ENCODE peak calls at places on chromosome 1, in six cellular contexts. One of them, this sample, is unnamed.

GRCh38 chr1:201254625-201255469 is 28.5 kb upstream of the PKP1 start:
- DNase-seq in GM20000: peak
- DNase-seq in foreskin fibroblast: no peak
- DNase-seq in WTC11: peak
- DNase-seq in stomach: peak
- DNase-seq in endodermal cell: peak
- DNase-seq in this sample: peak

GRCh38 chr1:22729921-22730320 is 19.3 kb downstream of the EPHB2 start:
- DNase-seq in GM20000: no peak
- DNase-seq in foreskin fibroblast: no peak
- DNase-seq in WTC11: no peak
- DNase-seq in stomach: no peak
- DNase-seq in endodermal cell: no peak
- DNase-seq in this sample: no peak

GRCh38 chr1:228259951-228260350 is 52.1 kb downstream of the OBSCN start:
- DNase-seq in GM20000: no peak
- DNase-seq in foreskin fibroblast: no peak
- DNase-seq in WTC11: no peak
- DNase-seq in stomach: no peak
- DNase-seq in endodermal cell: peak
- DNase-seq in this sample: no peak

GRCh38 chr1:234546890-234547788 is 62.8 kb downstream of the IRF2BP2 start:
- DNase-seq in GM20000: no peak
- DNase-seq in foreskin fibroblast: no peak
- DNase-seq in WTC11: no peak
- DNase-seq in stomach: no peak
- DNase-seq in endodermal cell: no peak
- DNase-seq in this sample: no peak

GRCh38 chr1:231679109-231679508 is 52.5 kb downstream of the DISC1 start:
- DNase-seq in GM20000: no peak
- DNase-seq in foreskin fibroblast: no peak
- DNase-seq in WTC11: no peak
- DNase-seq in stomach: no peak
- DNase-seq in endodermal cell: no peak
- DNase-seq in this sample: no peak

GRCh38 chr1:101148987-101149386 is 87.8 kb upstream of the S1PR1 start:
- DNase-seq in GM20000: no peak
- DNase-seq in foreskin fibroblast: peak
- DNase-seq in WTC11: no peak
- DNase-seq in stomach: no peak
- DNase-seq in endodermal cell: no peak
- DNase-seq in this sample: no peak

GRCh38 chr1:40014812-40015594 is 25.5 kb upstream of the CAP1 start:
- DNase-seq in GM20000: no peak
- DNase-seq in foreskin fibroblast: peak
- DNase-seq in WTC11: no peak
- DNase-seq in stomach: no peak
- DNase-seq in endodermal cell: peak
- DNase-seq in this sample: no peak

GRCh38 chr1:173249349-173249748 is 42.2 kb upstream of the TNFSF4 start:
- DNase-seq in GM20000: no peak
- DNase-seq in foreskin fibroblast: peak
- DNase-seq in WTC11: no peak
- DNase-seq in stomach: no peak
- DNase-seq in endodermal cell: no peak
- DNase-seq in this sample: no peak

GRCh38 chr1:18288609-18289219 is 181.1 kb downstream of the IGSF21 start:
- DNase-seq in GM20000: no peak
- DNase-seq in foreskin fibroblast: no peak
- DNase-seq in WTC11: no peak
- DNase-seq in stomach: no peak
- DNase-seq in endodermal cell: no peak
- DNase-seq in this sample: no peak

GRCh38 chr1:96962807-96963206 is 241.2 kb downstream of the PTBP2 start:
- DNase-seq in GM20000: no peak
- DNase-seq in foreskin fibroblast: no peak
- DNase-seq in WTC11: no peak
- DNase-seq in stomach: no peak
- DNase-seq in endodermal cell: no peak
- DNase-seq in this sample: no peak

GRCh38 chr1:96713649-96714048 is 7.9 kb upstream of the PTBP2 start:
- DNase-seq in GM20000: no peak
- DNase-seq in foreskin fibroblast: no peak
- DNase-seq in WTC11: no peak
- DNase-seq in stomach: no peak
- DNase-seq in endodermal cell: no peak
- DNase-seq in this sample: no peak

GRCh38 chr1:1361982-1362423 is 3.6 kb upstream of the MXRA8 start:
- DNase-seq in GM20000: no peak
- DNase-seq in foreskin fibroblast: peak
- DNase-seq in WTC11: peak
- DNase-seq in stomach: no peak
- DNase-seq in endodermal cell: peak
- DNase-seq in this sample: no peak

GRCh38 chr1:204730826-204731459 is 45.4 kb upstream of the LRRN2 start:
- DNase-seq in GM20000: no peak
- DNase-seq in foreskin fibroblast: no peak
- DNase-seq in WTC11: no peak
- DNase-seq in stomach: no peak
- DNase-seq in endodermal cell: no peak
- DNase-seq in this sample: no peak

GRCh38 chr1:2829846-2830615 is 28.5 kb upstream of the TTC34 start:
- DNase-seq in GM20000: no peak
- DNase-seq in foreskin fibroblast: no peak
- DNase-seq in WTC11: no peak
- DNase-seq in stomach: no peak
- DNase-seq in endodermal cell: no peak
- DNase-seq in this sample: no peak

GRCh38 chr1:244048566-244049141 is 2.4 kb upstream of the ZBTB18 start:
- DNase-seq in GM20000: peak
- DNase-seq in foreskin fibroblast: no peak
- DNase-seq in WTC11: peak
- DNase-seq in stomach: no peak
- DNase-seq in endodermal cell: peak
- DNase-seq in this sample: no peak

GRCh38 chr1:155297431-155297830 is 3.8 kb downstream of the PKLR start:
- DNase-seq in GM20000: no peak
- DNase-seq in foreskin fibroblast: no peak
- DNase-seq in WTC11: no peak
- DNase-seq in stomach: no peak
- DNase-seq in endodermal cell: no peak
- DNase-seq in this sample: no peak

GRCh38 chr1:174999926-175000696 is at the start of gene CACYBP:
- DNase-seq in GM20000: no peak
- DNase-seq in foreskin fibroblast: no peak
- DNase-seq in WTC11: no peak
- DNase-seq in stomach: peak
- DNase-seq in endodermal cell: no peak
- DNase-seq in this sample: peak

GRCh38 chr1:170318141-170318540 is 172.4 kb downstream of the NTMT2 start:
- DNase-seq in GM20000: no peak
- DNase-seq in foreskin fibroblast: no peak
- DNase-seq in WTC11: no peak
- DNase-seq in stomach: no peak
- DNase-seq in endodermal cell: no peak
- DNase-seq in this sample: no peak

GRCh38 chr1:8862528-8862927 is 16.0 kb downstream of the ENO1 start:
- DNase-seq in GM20000: no peak
- DNase-seq in foreskin fibroblast: no peak
- DNase-seq in WTC11: peak
- DNase-seq in stomach: no peak
- DNase-seq in endodermal cell: peak
- DNase-seq in this sample: no peak

GRCh38 chr1:147246910-147247655 is 4.6 kb downstream of the CHD1L start:
- DNase-seq in GM20000: no peak
- DNase-seq in foreskin fibroblast: no peak
- DNase-seq in WTC11: no peak
- DNase-seq in stomach: no peak
- DNase-seq in endodermal cell: no peak
- DNase-seq in this sample: no peak

GRCh38 chr1:12810691-12811408 is 19.7 kb downstream of the PRAMEF1 start:
- DNase-seq in GM20000: no peak
- DNase-seq in foreskin fibroblast: no peak
- DNase-seq in WTC11: no peak
- DNase-seq in stomach: no peak
- DNase-seq in endodermal cell: peak
- DNase-seq in this sample: no peak

GRCh38 chr1:16717174-16718108 is 22.9 kb upstream of the RNU1-4 start:
- DNase-seq in GM20000: peak
- DNase-seq in foreskin fibroblast: no peak
- DNase-seq in WTC11: peak
- DNase-seq in stomach: peak
- DNase-seq in endodermal cell: peak
- DNase-seq in this sample: peak

GRCh38 chr1:66521736-66522365 is 12.1 kb upstream of the SGIP1 start:
- DNase-seq in GM20000: no peak
- DNase-seq in foreskin fibroblast: peak
- DNase-seq in WTC11: no peak
- DNase-seq in stomach: no peak
- DNase-seq in endodermal cell: no peak
- DNase-seq in this sample: no peak

GRCh38 chr1:173997796-173998195 is 24.4 kb downstream of the RC3H1 start:
- DNase-seq in GM20000: no peak
- DNase-seq in foreskin fibroblast: no peak
- DNase-seq in WTC11: no peak
- DNase-seq in stomach: no peak
- DNase-seq in endodermal cell: no peak
- DNase-seq in this sample: no peak

GRCh38 chr1:53526451-53527101 is 67.4 kb downstream of the DMRTB1 start:
- DNase-seq in GM20000: no peak
- DNase-seq in foreskin fibroblast: peak
- DNase-seq in WTC11: peak
- DNase-seq in stomach: peak
- DNase-seq in endodermal cell: peak
- DNase-seq in this sample: no peak

DNA sequence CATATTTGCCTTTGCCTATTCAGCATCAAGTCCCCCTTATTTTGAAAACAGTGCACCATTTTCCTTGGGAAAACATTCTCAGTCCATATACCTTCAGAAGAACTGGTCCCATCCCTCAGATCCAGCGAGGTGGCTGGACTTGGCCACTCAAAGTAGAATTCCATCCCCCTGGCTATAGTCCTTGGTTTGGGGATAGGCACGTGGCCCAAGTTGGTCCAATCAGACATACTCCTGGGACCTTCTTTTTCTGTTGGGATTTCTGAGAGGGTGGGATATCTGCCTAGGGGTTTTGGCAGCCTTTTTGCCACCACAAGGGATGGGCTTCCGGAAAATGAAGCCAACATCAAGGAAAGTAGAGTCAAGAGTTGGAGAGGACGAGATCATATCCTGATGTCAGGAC is 10.7 kb upstream of the MATN1 start:
- DNase-seq in GM20000: no peak
- DNase-seq in foreskin fibroblast: no peak
- DNase-seq in WTC11: no peak
- DNase-seq in stomach: no peak
- DNase-seq in endodermal cell: no peak
- DNase-seq in this sample: no peak
- TF ChIP-seq CTCF in GM20000: no peak
- TF ChIP-seq CTCF in foreskin fibroblast: no peak
- TF ChIP-seq CTCF in WTC11: no peak
- TF ChIP-seq CTCF in stomach: no peak
- TF ChIP-seq CTCF in endodermal cell: no peak
- TF ChIP-seq CTCF in this sample: no peak

GRCh38 chr1:116118471-116118870 is 7.3 kb downstream of the MAB21L3 start:
- DNase-seq in GM20000: no peak
- DNase-seq in foreskin fibroblast: no peak
- DNase-seq in WTC11: no peak
- DNase-seq in stomach: no peak
- DNase-seq in endodermal cell: no peak
- DNase-seq in this sample: no peak

GRCh38 chr1:116112388-116113140 is 1.4 kb downstream of the MAB21L3 start:
- DNase-seq in GM20000: no peak
- DNase-seq in foreskin fibroblast: no peak
- DNase-seq in WTC11: no peak
- DNase-seq in stomach: no peak
- DNase-seq in endodermal cell: no peak
- DNase-seq in this sample: no peak

GRCh38 chr1:116113615-116114014 is 2.4 kb downstream of the MAB21L3 start:
- DNase-seq in GM20000: no peak
- DNase-seq in foreskin fibroblast: no peak
- DNase-seq in WTC11: no peak
- DNase-seq in stomach: no peak
- DNase-seq in endodermal cell: no peak
- DNase-seq in this sample: no peak

GRCh38 chr1:116115476-116115875 is 4.3 kb downstream of the MAB21L3 start:
- DNase-seq in GM20000: no peak
- DNase-seq in foreskin fibroblast: peak
- DNase-seq in WTC11: no peak
- DNase-seq in stomach: no peak
- DNase-seq in endodermal cell: no peak
- DNase-seq in this sample: no peak

GRCh38 chr1:116116040-116116439 is 4.8 kb downstream of the MAB21L3 start:
- DNase-seq in GM20000: no peak
- DNase-seq in foreskin fibroblast: no peak
- DNase-seq in WTC11: no peak
- DNase-seq in stomach: no peak
- DNase-seq in endodermal cell: no peak
- DNase-seq in this sample: no peak
- TF ChIP-seq CTCF in GM20000: no peak
- TF ChIP-seq CTCF in foreskin fibroblast: no peak
- TF ChIP-seq CTCF in WTC11: no peak
- TF ChIP-seq CTCF in stomach: no peak
- TF ChIP-seq CTCF in endodermal cell: no peak
- TF ChIP-seq CTCF in this sample: no peak

GRCh38 chr1:25028910-25029599 is 99.0 kb upstream of the RUNX3 start:
- DNase-seq in GM20000: no peak
- DNase-seq in foreskin fibroblast: no peak
- DNase-seq in WTC11: no peak
- DNase-seq in stomach: no peak
- DNase-seq in endodermal cell: no peak
- DNase-seq in this sample: no peak
- TF ChIP-seq CTCF in GM20000: no peak
- TF ChIP-seq CTCF in foreskin fibroblast: no peak
- TF ChIP-seq CTCF in WTC11: no peak
- TF ChIP-seq CTCF in stomach: no peak
- TF ChIP-seq CTCF in endodermal cell: no peak
- TF ChIP-seq CTCF in this sample: no peak

DNA sequence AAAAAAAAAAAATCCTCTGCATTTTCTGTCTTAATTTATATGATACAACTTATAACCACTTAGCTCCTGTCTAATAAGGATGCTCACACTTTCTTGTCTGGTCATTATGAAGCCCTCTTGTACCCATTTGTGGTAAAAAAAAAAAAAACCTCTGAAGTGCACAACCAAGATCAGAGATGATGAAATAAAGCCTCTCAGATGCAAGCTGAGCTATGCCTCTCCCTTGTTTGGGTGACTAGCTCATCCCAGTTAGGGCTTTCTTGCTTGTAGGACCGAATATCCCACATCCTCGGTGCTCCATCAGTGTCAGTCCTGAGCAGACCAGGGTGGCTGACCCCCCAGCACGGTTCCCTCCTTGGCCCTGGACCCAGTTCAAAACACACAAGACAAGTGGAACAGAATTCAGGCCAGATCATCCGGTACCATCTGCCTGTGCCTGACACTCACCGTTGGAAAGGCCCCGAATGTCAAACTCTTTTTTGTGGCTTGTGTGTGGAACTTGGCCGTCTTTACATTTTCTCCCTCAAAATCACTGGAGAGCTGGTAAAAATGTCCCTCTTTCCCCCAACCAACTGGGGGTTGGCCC is 6.3 kb upstream of the SELENON start:
- DNase-seq in GM20000: no peak
- DNase-seq in foreskin fibroblast: no peak
- DNase-seq in WTC11: no peak
- DNase-seq in stomach: no peak
- DNase-seq in endodermal cell: no peak
- DNase-seq in this sample: no peak
- TF ChIP-seq CTCF in GM20000: no peak
- TF ChIP-seq CTCF in foreskin fibroblast: no peak
- TF ChIP-seq CTCF in WTC11: no peak
- TF ChIP-seq CTCF in stomach: no peak
- TF ChIP-seq CTCF in endodermal cell: no peak
- TF ChIP-seq CTCF in this sample: no peak

This sample was measured in type B pancreatic cell.